ENCODE peak calls at places on chromosomes 13 and 19, in nine cellular contexts. L, Z, K, A, D, Q, C, M and S are unnamed samples.

GRCh38 chr19:6539514-6539913 is 8.7 kb downstream of the TNFSF9 start:
- DNase-seq in Q (no peak), M (no peak), A (no peak), L (no peak), Z (no peak), D (no peak), K (no peak), C (no peak), S (no peak)

GRCh38 chr13:94776956-94777355 is 64.6 kb upstream of the SOX21 start:
- DNase-seq in A (no peak), C (no peak), D (no peak), K (no peak), Q (peak; percentile 27), L (no peak), M (no peak), Z (no peak), S (no peak)

GRCh38 chr19:8305798-8306197 is 2.4 kb downstream of the CD320 start:
- DNase-seq in C (peak; percentile 23), L (no peak), M (no peak), K (no peak), A (no peak), Z (no peak), D (peak; percentile 6), Q (no peak), S (no peak)

GRCh38 chr13:29704648-29705047 is 109.2 kb upstream of the SLC7A1 start:
- DNase-seq in Z (no peak), A (no peak), Q (no peak), L (no peak), K (no peak), D (no peak), M (no peak), C (no peak), S (no peak)

GRCh38 chr13:25662516-25662915 is 290.7 kb downstream of the ATP8A2 start:
- DNase-seq in Q (no peak), K (no peak), A (no peak), D (no peak), L (no peak), M (no peak), Z (no peak), C (no peak), S (no peak)

GRCh38 chr13:53460776-53461175 is 432.2 kb downstream of the OLFM4 start:
- DNase-seq in Z (no peak), K (no peak), A (peak; percentile 5), D (no peak), Q (no peak), L (no peak), C (no peak), M (no peak), S (no peak)

GRCh38 chr13:97539651-97540230 is 105.8 kb downstream of the RAP2A start:
- DNase-seq in D (no peak), Z (no peak), K (peak; percentile 64), C (no peak), L (no peak), Q (peak; percentile 55), M (peak; percentile 88), A (no peak), S (peak; percentile 11)

GRCh38 chr19:38319421-38320258 is at the start of gene KCNK6:
- DNase-seq in A (no peak), K (no peak), Q (peak; percentile 14), L (no peak), M (no peak), D (peak; percentile 61), Z (peak; percentile 44), C (peak; percentile 68), S (no peak)

GRCh38 chr19:35609881-35610353 is 2.6 kb upstream of the HAUS5 start:
- DNase-seq in M (no peak), D (no peak), A (no peak), Q (no peak), L (no peak), Z (peak; percentile 82), C (peak; percentile 34), K (no peak), S (no peak)

GRCh38 chr13:80408270-80408669 is 67.3 kb upstream of the SPRY2 start:
- DNase-seq in Z (no peak), K (peak; percentile 9), M (no peak), A (no peak), Q (no peak), D (no peak), L (no peak), C (no peak), S (no peak)

GRCh38 chr19:32809254-32809653 is 60.3 kb downstream of the SLC7A9 start:
- DNase-seq in Z (no peak), C (no peak), K (no peak), A (no peak), M (no peak), D (no peak), L (no peak), Q (no peak), S (no peak)

DNA sequence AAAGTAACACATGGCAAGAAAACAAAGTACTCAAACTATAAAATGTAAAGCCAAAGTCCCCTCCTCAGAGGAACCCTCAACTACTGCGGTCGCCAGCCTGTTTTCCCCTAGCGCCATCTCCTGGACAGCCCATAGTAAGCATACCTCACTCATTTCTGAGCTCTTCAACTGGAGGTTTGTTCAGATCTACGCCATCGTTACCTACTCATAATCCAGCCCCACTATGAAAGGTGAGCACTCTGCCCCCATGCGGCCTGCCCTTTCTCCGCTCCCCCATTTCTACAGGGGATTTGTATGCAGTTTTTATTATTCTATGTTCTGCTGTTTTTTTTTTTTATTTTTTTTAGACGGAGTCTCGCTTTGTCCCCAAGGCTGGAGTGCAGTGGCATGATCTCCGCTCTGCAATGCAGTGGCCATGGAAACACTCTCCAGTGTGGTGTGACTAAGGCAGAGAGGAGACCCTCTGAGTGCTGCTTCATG is 26.2 kb downstream of the OPA3 start:
- DNase-seq in Q (no peak), D (peak; percentile 34), A (no peak), M (peak; percentile 33), K (peak; percentile 64), L (peak; percentile 39), C (no peak), Z (peak; percentile 92), S (peak; percentile 49)
- TF ChIP-seq CTCF in Q (peak; percentile 72), D (peak; percentile 26), A (peak; percentile 92), M (peak; percentile 64), K (peak; percentile 84), L (peak; percentile 79), C (peak; percentile 35), Z (peak; percentile 98), S (peak; percentile 68)

GRCh38 chr13:49042476-49042875 is 66.8 kb downstream of the FNDC3A start:
- DNase-seq in C (no peak), M (peak; percentile 58), K (no peak), Z (no peak), D (no peak), A (no peak), Q (peak; percentile 79), L (no peak), S (no peak)

GRCh38 chr13:49044008-49044407 is 68.3 kb downstream of the FNDC3A start:
- DNase-seq in M (no peak), C (no peak), K (no peak), L (no peak), A (no peak), D (no peak), Q (no peak), Z (no peak), S (no peak)

GRCh38 chr13:49044849-49045248 is 69.1 kb downstream of the FNDC3A start:
- DNase-seq in M (no peak), A (no peak), K (no peak), L (no peak), C (no peak), Q (no peak), Z (no peak), D (no peak), S (no peak)

GRCh38 chr13:49046002-49046401 is 70.3 kb downstream of the FNDC3A start:
- DNase-seq in K (no peak), Q (peak; percentile 61), A (no peak), C (no peak), Z (no peak), M (peak; percentile 36), D (no peak), L (no peak), S (no peak)

GRCh38 chr13:49046534-49046933 is 70.8 kb downstream of the FNDC3A start:
- DNase-seq in D (no peak), A (no peak), K (no peak), C (no peak), M (peak; percentile 29), Z (no peak), Q (peak; percentile 36), L (no peak), S (no peak)
- H3K27ac ChIP-seq in D (no peak overlapping the region), A (no peak overlapping the region), K (no peak overlapping the region), C (no peak overlapping the region), M (no peak overlapping the region), Z (no peak overlapping the region), Q (no peak overlapping the region), L (no peak overlapping the region), S (no peak overlapping the region)

DNA sequence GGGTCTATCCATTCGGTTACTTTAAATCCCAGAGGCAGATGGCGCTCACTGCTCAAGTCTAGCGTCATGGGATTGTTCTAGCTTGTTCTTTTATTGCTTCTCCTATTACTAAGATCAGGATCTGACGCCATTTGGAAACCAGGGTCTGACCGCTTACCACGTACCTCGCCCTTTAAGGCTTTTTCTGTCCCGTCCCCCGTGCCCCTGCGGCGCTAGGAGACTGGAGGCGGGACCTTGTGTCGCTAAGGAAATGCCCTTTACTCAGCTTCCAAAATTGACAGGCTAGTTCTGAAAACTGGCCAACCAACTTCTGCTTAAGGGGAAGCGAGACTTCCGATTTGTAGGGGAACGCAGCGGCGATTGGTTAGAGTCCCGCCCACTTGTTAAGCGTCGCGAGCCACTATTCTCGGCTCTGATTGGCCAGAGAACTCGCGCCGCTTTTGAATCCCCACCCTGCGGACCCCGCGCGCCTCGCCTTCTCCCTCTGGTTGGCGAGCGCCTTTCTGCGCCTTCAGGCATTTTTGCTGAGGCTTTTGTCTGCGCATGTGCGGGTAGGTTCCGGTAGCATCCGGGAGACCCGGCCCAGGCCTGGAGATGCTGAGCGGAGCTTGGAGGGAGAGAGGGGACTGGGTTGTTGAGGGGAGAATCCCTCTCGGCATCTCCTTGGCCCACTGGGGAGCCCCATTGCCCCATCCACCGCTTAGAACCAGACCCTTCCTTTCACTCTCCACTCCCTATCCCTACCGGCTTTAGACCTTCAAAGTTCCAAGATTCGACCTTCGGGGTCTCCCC is 3.9 kb upstream of the C19orf84 start:
- DNase-seq in Q (peak; percentile 96), C (peak; percentile 92), A (peak; percentile 98), L (peak; percentile 69), D (peak; percentile 95), M (peak; percentile 99), K (peak; percentile 99), Z (peak; percentile 100), S (peak; percentile 95)
- TF ChIP-seq CTCF in Q (no peak), C (peak; percentile 7), A (no peak), L (no peak), D (no peak), M (no peak), K (peak; percentile 11), Z (peak; percentile 30), S (no peak)

DNA sequence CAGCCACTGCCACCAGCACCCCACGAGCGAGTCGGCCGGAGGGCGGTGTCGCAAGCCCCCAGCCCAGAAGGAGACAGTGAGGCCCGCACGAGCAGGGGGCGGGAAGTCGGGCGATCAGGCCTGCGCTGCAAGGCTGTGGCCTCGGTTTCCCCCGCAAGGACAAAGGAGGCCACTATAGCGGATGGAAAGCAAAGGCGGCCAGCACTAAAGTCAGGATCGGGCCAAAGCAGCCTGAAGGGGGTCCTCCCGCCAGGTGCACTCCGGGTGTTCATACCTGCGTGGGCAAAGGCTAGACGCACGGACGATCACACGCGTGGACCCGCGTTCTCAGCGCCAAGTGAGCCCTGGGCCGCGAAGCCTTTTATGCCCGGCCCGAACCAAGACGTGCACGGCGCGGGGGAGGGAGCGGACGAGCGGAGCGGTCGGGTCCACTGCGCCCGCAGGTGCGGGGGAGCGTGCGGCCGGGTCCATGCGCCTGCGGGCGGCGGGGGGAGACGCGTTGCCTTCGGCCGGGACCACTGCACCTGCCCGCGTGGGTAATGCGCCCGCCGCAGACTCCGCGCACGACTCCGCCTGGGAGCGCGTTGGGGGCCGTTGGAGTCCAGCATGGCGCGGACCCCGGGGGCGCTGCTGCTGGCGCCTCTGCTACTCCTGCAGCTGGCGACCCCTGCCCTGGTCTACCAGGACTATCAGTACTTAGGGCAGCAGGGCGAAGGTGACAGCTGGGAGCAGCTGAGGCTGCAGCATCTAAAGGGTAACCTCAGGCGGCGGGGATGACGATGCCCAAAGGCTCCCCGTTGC is at the start of the genes PRDX2 and THSD8:
- DNase-seq in L (peak; percentile 50), A (no peak), M (peak; percentile 65), Q (no peak), D (peak; percentile 76), C (peak; percentile 89), Z (peak; percentile 96), K (peak; percentile 90), S (peak; percentile 79)
- H3K27ac ChIP-seq in L (peak within 1 kb of the TSS; percentile 59), A (peak within 1 kb of the TSS; percentile 71), M (peak within 1 kb of the TSS; percentile 78), Q (no peak within 1 kb of the TSS), D (peak within 1 kb of the TSS; percentile 63), C (peak within 1 kb of the TSS; percentile 82), Z (peak within 1 kb of the TSS; percentile 22), K (peak within 1 kb of the TSS; percentile 87), S (peak within 1 kb of the TSS; percentile 100)